ENCODE peak calls at places on chromosome X, in six cellular contexts. L is K562, R is IMR-90, M is fibroblast of lung, F is endothelial cell of umbilical vein, V is HepG2. C is an unnamed sample.

GRCh38 chrX:13001097-13001496 is 26.2 kb downstream of the TMSB4X start:
- DNase-seq in F (no peak), L (no peak), R (no peak), M (no peak), V (no peak), C (no peak)

GRCh38 chrX:50973199-50973598 is 62.7 kb downstream of the BMP15 start:
- DNase-seq in V (no peak), M (no peak), R (no peak), F (no peak), L (no peak), C (no peak)

GRCh38 chrX:114365045-114365834 is 218.6 kb upstream of the HTR2C start:
- DNase-seq in R (no peak), F (no peak), V (no peak), M (no peak), L (no peak), C (no peak)

GRCh38 chrX:39196192-39197102 is 395.2 kb downstream of the MID1IP1 start:
- DNase-seq in M (peak), R (peak), F (no peak), V (no peak), L (peak), C (peak)

GRCh38 chrX:50103866-50104566 is 96.8 kb downstream of the AKAP4 start:
- DNase-seq in M (no peak), L (no peak), F (peak), R (no peak), V (no peak), C (no peak)

GRCh38 chrX:19852014-19853005 is 35.1 kb downstream of the SH3KBP1 start:
- DNase-seq in R (peak), F (no peak), M (peak), V (peak), L (no peak), C (no peak)

GRCh38 chrX:7201481-7201880 is 53.5 kb upstream of the PUDP start:
- DNase-seq in F (no peak), M (no peak), V (no peak), L (no peak), R (no peak), C (no peak)

GRCh38 chrX:13330446-13330845 is 10.6 kb upstream of the ATXN3L start:
- DNase-seq in L (no peak), M (no peak), V (no peak), R (no peak), F (no peak), C (no peak)

GRCh38 chrX:44432641-44433040 is 89.2 kb upstream of the EFHC2 start:
- DNase-seq in F (peak), R (peak), V (no peak), L (no peak), M (no peak), C (peak)

GRCh38 chrX:146238173-146238572 is 420.5 kb downstream of the SLITRK2 start:
- DNase-seq in R (no peak), F (no peak), V (no peak), M (no peak), L (no peak), C (no peak)

GRCh38 chrX:73913580-73913979 is 350.6 kb downstream of the CHIC1 start:
- DNase-seq in R (peak), V (peak), L (no peak), F (peak), M (peak), C (no peak)

GRCh38 chrX:145821291-145821897 is 3.8 kb downstream of the SLITRK2 start:
- DNase-seq in L (no peak), F (no peak), M (no peak), R (no peak), V (no peak), C (no peak)

GRCh38 chrX:10326578-10326977 is 169.8 kb downstream of the CLCN4 start:
- DNase-seq in F (peak), R (peak), M (no peak), V (peak), L (no peak), C (peak)

GRCh38 chrX:13364230-13364629 is 44.4 kb upstream of the ATXN3L start:
- DNase-seq in M (no peak), V (no peak), R (no peak), L (no peak), F (no peak), C (no peak)

GRCh38 chrX:39577976-39578962 is 519.5 kb downstream of the BCOR start:
- DNase-seq in L (no peak), R (no peak), M (peak), V (no peak), F (no peak), C (peak)

GRCh38 chrX:152819732-152820131 is 10.8 kb downstream of the CETN2 start:
- DNase-seq in M (peak), V (no peak), R (peak), L (no peak), F (no peak), C (no peak)

GRCh38 chrX:15505104-15505503 is 4.5 kb downstream of the BMX start:
- DNase-seq in M (no peak), R (no peak), L (no peak), V (no peak), F (no peak), C (no peak)

GRCh38 chrX:65696613-65697012 is 29.2 kb downstream of the MSN start:
- DNase-seq in L (no peak), F (no peak), V (no peak), R (no peak), M (peak), C (no peak)

GRCh38 chrX:48919947-48920712 is 1.3 kb upstream of the PIM2 start:
- DNase-seq in R (no peak), L (no peak), V (no peak), M (no peak), F (no peak), C (peak)

GRCh38 chrX:15913161-15913560 is 58.5 kb upstream of the AP1S2 start:
- DNase-seq in L (no peak), R (no peak), M (no peak), F (no peak), V (no peak), C (no peak)

GRCh38 chrX:114162068-114162735 is 421.7 kb upstream of the HTR2C start:
- DNase-seq in F (no peak), L (no peak), M (no peak), R (no peak), V (peak), C (no peak)

GRCh38 chrX:41482153-41482850 is 35.2 kb downstream of the NYX start:
- DNase-seq in F (no peak), V (peak), M (no peak), R (peak), L (no peak), C (no peak)

GRCh38 chrX:16828126-16828908 is 41.8 kb downstream of the RBBP7 start:
- DNase-seq in V (no peak), F (peak), R (peak), M (peak), L (no peak), C (no peak)

GRCh38 chrX:24294619-24295018 is 19.2 kb downstream of the SUPT20HL2 start:
- DNase-seq in R (no peak), F (peak), V (no peak), M (no peak), L (no peak), C (peak)

GRCh38 chrX:133482345-133483041 is 67.2 kb upstream of the GPC4 start:
- DNase-seq in V (no peak), F (no peak), M (peak), R (peak), L (no peak), C (no peak)

GRCh38 chrX:20267924-20268701 is 1.4 kb upstream of the RPS6KA3 start:
- DNase-seq in R (no peak), M (peak), F (peak), L (peak), V (no peak), C (no peak)

GRCh38 chrX:149497626-149498025 is 7.5 kb downstream of the IDS start:
- DNase-seq in R (peak), M (peak), V (no peak), F (no peak), L (no peak), C (no peak)

GRCh38 chrX:1108451-1109445 is 103.7 kb downstream of the CRLF2 start:
- DNase-seq in M (no peak), L (no peak), F (no peak), R (no peak), V (no peak), C (no peak)

GRCh38 chrX:47232803-47233332 is at the start of gene USP11:
- DNase-seq in L (peak), V (peak), R (peak), M (peak), F (no peak), C (peak)

GRCh38 chrX:8138252-8138651 is 32.8 kb downstream of the VCX2 start:
- DNase-seq in M (no peak), L (no peak), F (no peak), V (no peak), R (no peak), C (no peak)

DNA sequence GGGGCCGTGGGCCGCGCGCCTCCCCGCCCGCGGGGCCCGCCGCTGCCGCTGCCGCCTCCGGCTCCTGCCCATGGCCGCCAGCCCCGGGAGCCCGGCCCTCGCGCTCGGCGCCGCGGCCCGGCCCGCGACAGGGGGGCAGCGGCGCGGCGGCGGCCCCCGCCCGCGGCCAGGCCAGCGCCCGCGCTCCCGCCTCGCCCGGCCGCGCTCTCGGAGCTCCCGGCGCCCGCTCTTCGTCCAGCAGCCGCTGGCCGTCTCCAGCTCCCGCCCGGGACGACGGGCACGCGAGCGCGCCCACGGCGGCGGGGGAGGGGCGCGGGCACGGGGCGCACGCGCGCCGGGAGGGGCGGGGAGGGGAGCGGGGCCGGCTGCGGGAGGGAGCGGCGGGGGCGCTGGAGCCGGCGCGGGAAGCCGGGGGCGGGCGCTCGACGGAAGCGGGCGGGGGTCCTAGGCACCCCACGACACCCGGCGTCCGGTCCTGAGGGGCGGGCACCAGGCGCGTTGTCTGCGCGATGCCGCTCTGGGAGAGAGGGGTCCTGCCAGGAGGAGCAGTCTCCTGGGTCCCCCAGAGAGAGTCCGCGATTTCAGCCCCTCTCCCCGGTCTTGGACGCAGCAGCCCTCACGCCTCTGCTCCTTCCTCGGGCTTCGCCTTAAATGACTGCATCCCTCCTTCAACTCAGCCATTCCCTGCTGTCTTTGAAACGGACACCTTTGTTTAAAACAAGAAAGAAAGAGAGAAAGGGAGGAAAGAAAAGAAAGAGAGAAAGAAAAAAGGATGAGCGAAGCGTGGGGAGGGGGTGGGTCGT is 489 bp upstream of the PDZD4 start:
- DNase-seq in R (no peak), V (no peak), F (no peak), M (no peak), L (no peak), C (no peak)
- H3K4me2 ChIP-seq in R (no peak), V (no peak), F (no peak), M (no peak), L (no peak), C (no peak)

GRCh38 chrX:110588164-110588563 is 207.5 kb downstream of the CHRDL1 start:
- DNase-seq in F (no peak), L (no peak), V (peak), M (no peak), R (no peak), C (no peak)
- H3K4me2 ChIP-seq in F (no peak), L (no peak), V (no peak), M (no peak), R (no peak), C (no peak)

DNA sequence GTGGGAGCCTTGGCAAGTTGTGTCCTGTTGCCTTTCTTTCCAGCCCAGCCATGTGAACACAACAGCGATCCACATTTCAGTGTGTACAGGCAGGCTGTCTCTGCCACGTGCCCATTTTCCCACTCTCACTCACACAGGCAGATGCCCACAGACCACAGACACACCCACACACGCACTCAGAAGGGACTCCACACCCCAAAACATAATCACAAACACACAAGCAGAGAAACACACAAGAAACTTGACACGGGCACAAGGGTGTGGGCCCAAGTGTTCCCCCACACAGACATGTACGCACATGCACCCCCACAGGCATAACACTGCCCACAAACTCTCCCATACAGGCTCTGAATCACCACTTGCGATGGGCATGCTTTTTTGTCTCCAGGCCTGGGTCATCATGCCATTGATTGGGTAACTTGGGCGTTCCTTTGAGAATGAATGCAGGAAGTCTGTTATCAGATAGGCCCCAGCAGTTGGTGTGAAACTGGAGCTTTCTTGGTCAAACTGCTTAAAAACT is 84.3 kb downstream of the NBDY start:
- DNase-seq in R (peak), M (peak), L (no peak), F (peak), V (no peak), C (no peak)
- H3K4me2 ChIP-seq in R (no peak), M (peak), L (peak), F (peak), V (no peak), C (no peak)

GRCh38 chrX:34884693-34885277 is 57.8 kb upstream of the FAM47B start:
- DNase-seq in F (peak), L (no peak), M (peak), V (no peak), R (peak), C (no peak)
- H3K4me2 ChIP-seq in F (no peak), L (no peak), M (peak), V (no peak), R (peak), C (no peak)

GRCh38 chrX:37904833-37905232 is 57.5 kb upstream of the DYNLT3 start:
- DNase-seq in R (no peak), M (no peak), L (no peak), F (no peak), V (no peak), C (no peak)

GRCh38 chrX:37906357-37906756 is 59.0 kb upstream of the DYNLT3 start:
- DNase-seq in L (no peak), M (no peak), F (no peak), V (no peak), R (no peak), C (no peak)

GRCh38 chrX:37910186-37910585 is 62.8 kb upstream of the DYNLT3 start:
- DNase-seq in V (no peak), R (no peak), L (no peak), M (no peak), F (no peak), C (no peak)

GRCh38 chrX:37905436-37906147 is 58.2 kb upstream of the DYNLT3 start:
- DNase-seq in M (peak), F (peak), R (peak), L (no peak), V (no peak), C (no peak)
- H3K4me2 ChIP-seq in M (peak), F (peak), R (peak), L (no peak), V (peak), C (no peak)

DNA sequence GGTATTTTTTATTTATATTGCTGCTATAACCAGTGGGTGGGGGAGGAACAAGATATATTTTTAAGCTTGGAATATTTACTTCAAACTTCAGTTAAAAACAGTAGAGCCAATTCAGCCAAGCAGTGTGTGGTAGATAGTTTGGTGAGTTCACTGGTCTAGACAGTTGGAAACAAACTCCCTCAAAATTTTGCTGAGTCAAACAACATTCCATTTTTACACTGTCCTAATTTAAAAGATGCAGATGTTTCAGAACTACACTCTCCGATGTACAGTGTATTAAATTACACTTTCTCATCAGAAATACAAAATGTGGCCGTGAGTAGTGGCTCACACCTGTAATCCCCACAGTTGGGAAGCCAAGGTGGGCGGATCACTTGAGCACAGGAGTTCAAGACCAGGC is 23.3 kb downstream of the PRKX start:
- DNase-seq in L (no peak), M (no peak), V (no peak), F (no peak), R (peak), C (no peak)
- H3K4me2 ChIP-seq in L (no peak), M (no peak), V (no peak), F (no peak), R (no peak), C (no peak)

GRCh38 chrX:135003876-135004623 is 13.3 kb downstream of the SMIM10 start:
- DNase-seq in R (peak), L (peak), F (peak), V (peak), M (peak), C (peak)
- H3K4me2 ChIP-seq in R (peak), L (peak), F (peak), V (peak), M (peak), C (peak)

DNA sequence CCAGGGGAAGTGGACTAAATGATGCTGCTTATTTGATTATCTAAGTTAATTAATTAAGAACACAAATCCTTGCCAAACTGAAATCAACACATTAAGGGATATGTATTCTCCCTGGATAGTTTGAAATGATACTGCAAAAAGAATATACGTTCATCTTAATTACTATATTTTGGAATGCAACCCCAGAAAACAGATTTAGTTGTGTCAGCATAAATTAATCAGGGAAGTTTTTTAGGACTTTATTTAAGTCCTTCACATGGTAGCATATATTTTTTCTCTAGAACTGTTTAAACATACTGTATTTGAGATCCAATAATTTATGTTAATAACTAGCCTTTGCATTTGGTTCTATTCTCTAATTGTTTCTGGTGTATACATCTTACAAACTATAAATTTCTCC is 52.5 kb downstream of the NRK start:
- DNase-seq in R (no peak), L (no peak), F (no peak), V (no peak), M (no peak), C (no peak)
- H3K4me2 ChIP-seq in R (no peak), L (no peak), F (no peak), V (no peak), M (no peak), C (no peak)

C was measured in OCI-LY7.